ENCODE peak calls at places on chromosome 16, in six cellular contexts. A, S, L, Q, K and X are unnamed samples.

GRCh38 chr16:75095204-75095621 is 21.4 kb downstream of the LDHD start:
- DNase-seq in A (no peak), S (no peak), L (no peak), Q (peak), K (no peak), X (no peak)

GRCh38 chr16:8867483-8868271 is 1.1 kb downstream of the CARHSP1 start:
- DNase-seq in A (no peak), S (peak), L (peak), Q (peak), K (peak), X (peak)

GRCh38 chr16:25097304-25097988 is 14.1 kb upstream of the LCMT1 start:
- DNase-seq in A (peak), S (no peak), L (no peak), Q (no peak), K (no peak), X (no peak)

GRCh38 chr16:2779978-2780898 is 3.2 kb upstream of the ELOB start:
- DNase-seq in A (no peak), S (no peak), L (no peak), Q (peak), K (no peak), X (peak)

GRCh38 chr16:31179747-31180458 is at the start of gene FUS:
- DNase-seq in A (peak), S (peak), L (peak), Q (peak), K (peak), X (peak)

GRCh38 chr16:29678691-29679267 is at the start of gene QPRT:
- DNase-seq in A (peak), S (no peak), L (no peak), Q (peak), K (peak), X (peak)

GRCh38 chr16:48076455-48077012 is 79.3 kb downstream of the ABCC12 start:
- DNase-seq in A (peak), S (no peak), L (no peak), Q (no peak), K (no peak), X (no peak)

GRCh38 chr16:77944631-77945030 is 77.7 kb upstream of the CLEC3A start:
- DNase-seq in A (no peak), S (no peak), L (no peak), Q (no peak), K (no peak), X (no peak)

GRCh38 chr16:85028638-85029412 is 1.2 kb downstream of the KIAA0513 start:
- DNase-seq in A (peak), S (peak), L (peak), Q (peak), K (peak), X (peak)

GRCh38 chr16:65547799-65548446 is 426.1 kb upstream of the CDH11 start:
- DNase-seq in A (peak), S (no peak), L (no peak), Q (peak), K (no peak), X (no peak)

GRCh38 chr16:49471038-49471727 is 97.6 kb downstream of the C16orf78 start:
- DNase-seq in A (no peak), S (no peak), L (peak), Q (peak), K (peak), X (peak)

GRCh38 chr16:68382296-68382718 is 66.0 kb downstream of the SMPD3 start:
- DNase-seq in A (no peak), S (no peak), L (peak), Q (peak), K (peak), X (peak)

GRCh38 chr16:67571981-67572431 is 9.7 kb downstream of the CTCF start:
- DNase-seq in A (peak), S (no peak), L (no peak), Q (no peak), K (no peak), X (no peak)

GRCh38 chr16:84751241-84751640 is 51.4 kb downstream of the USP10 start:
- DNase-seq in A (no peak), S (no peak), L (no peak), Q (no peak), K (peak), X (peak)

GRCh38 chr16:23423496-23424049 is 29.4 kb downstream of the COG7 start:
- DNase-seq in A (peak), S (no peak), L (peak), Q (peak), K (peak), X (peak)

GRCh38 chr16:48022496-48022895 is 133.3 kb downstream of the ABCC12 start:
- DNase-seq in A (no peak), S (no peak), L (no peak), Q (no peak), K (no peak), X (no peak)

GRCh38 chr16:75593825-75594820 is 27.9 kb downstream of the GABARAPL2 start:
- DNase-seq in A (peak), S (no peak), L (no peak), Q (peak), K (no peak), X (no peak)

GRCh38 chr16:75385507-75386152 is 47.7 kb downstream of the CFDP1 start:
- DNase-seq in A (peak), S (no peak), L (no peak), Q (no peak), K (no peak), X (no peak)

GRCh38 chr16:84617068-84617630 is 729 bp downstream of the COTL1 start:
- DNase-seq in A (peak), S (peak), L (peak), Q (peak), K (no peak), X (peak)

GRCh38 chr16:11679250-11679649 is 11.0 kb downstream of the SNN start:
- DNase-seq in A (no peak), S (no peak), L (no peak), Q (peak), K (no peak), X (no peak)

GRCh38 chr16:81457326-81458133 is 12.9 kb downstream of the CMIP start:
- DNase-seq in A (peak), S (no peak), L (no peak), Q (peak), K (no peak), X (no peak)

GRCh38 chr16:12502671-12503070 is 301.0 kb downstream of the CPPED1 start:
- DNase-seq in A (no peak), S (no peak), L (no peak), Q (no peak), K (no peak), X (no peak)

GRCh38 chr16:9946022-9946720 is 236.1 kb downstream of the GRIN2A start:
- DNase-seq in A (no peak), S (no peak), L (no peak), Q (peak), K (no peak), X (no peak)

GRCh38 chr16:64380751-64381150 is 741.1 kb downstream of the CDH11 start:
- DNase-seq in A (no peak), S (no peak), L (no peak), Q (no peak), K (no peak), X (no peak)

GRCh38 chr16:2776500-2777139 is 460 bp downstream of the ELOB start:
- DNase-seq in A (no peak), S (no peak), L (no peak), Q (no peak), K (no peak), X (no peak)

GRCh38 chr16:50144211-50144610 is 8.9 kb upstream of the TENT4B start:
- DNase-seq in A (no peak), S (no peak), L (no peak), Q (no peak), K (no peak), X (no peak)

GRCh38 chr16:53664724-53665345 is 38.8 kb downstream of the RPGRIP1L start:
- DNase-seq in A (peak), S (no peak), L (no peak), Q (no peak), K (no peak), X (no peak)

GRCh38 chr16:57476546-57477410 is 9.5 kb downstream of the DOK4 start:
- DNase-seq in A (no peak), S (no peak), L (no peak), Q (peak), K (no peak), X (no peak)
- H3K4me3 ChIP-seq in A (no peak), S (peak), L (no peak), Q (no peak), K (no peak), X (no peak)

DNA sequence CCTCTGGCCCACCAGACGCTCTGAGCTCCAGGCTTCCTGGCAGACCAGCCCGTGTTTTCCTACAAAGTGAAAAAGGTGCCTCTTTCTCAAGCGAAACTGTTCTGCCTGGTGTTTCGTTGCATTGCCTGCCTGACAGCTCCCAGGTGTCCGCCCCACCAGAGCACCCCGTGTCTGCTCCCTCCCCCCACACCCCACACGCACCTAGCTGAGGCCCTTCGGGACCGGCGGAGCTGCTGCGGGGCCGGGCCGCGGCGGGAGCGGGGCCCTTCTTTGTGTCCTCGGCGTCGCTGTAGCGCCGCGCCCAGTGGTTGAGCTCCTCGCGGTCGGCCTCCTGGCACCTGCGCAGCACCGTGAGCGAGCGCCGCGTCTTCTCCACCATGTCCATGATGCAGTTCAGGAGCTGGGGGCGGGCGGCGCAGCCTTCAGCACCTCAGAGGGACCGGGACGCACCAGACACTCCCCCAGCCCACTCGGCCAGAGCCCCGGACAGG is 14.7 kb upstream of the PABPN1L start:
- DNase-seq in A (no peak), S (no peak), L (peak), Q (no peak), K (no peak), X (peak)
- H3K4me3 ChIP-seq in A (no peak), S (no peak), L (peak), Q (no peak), K (no peak), X (no peak)

DNA sequence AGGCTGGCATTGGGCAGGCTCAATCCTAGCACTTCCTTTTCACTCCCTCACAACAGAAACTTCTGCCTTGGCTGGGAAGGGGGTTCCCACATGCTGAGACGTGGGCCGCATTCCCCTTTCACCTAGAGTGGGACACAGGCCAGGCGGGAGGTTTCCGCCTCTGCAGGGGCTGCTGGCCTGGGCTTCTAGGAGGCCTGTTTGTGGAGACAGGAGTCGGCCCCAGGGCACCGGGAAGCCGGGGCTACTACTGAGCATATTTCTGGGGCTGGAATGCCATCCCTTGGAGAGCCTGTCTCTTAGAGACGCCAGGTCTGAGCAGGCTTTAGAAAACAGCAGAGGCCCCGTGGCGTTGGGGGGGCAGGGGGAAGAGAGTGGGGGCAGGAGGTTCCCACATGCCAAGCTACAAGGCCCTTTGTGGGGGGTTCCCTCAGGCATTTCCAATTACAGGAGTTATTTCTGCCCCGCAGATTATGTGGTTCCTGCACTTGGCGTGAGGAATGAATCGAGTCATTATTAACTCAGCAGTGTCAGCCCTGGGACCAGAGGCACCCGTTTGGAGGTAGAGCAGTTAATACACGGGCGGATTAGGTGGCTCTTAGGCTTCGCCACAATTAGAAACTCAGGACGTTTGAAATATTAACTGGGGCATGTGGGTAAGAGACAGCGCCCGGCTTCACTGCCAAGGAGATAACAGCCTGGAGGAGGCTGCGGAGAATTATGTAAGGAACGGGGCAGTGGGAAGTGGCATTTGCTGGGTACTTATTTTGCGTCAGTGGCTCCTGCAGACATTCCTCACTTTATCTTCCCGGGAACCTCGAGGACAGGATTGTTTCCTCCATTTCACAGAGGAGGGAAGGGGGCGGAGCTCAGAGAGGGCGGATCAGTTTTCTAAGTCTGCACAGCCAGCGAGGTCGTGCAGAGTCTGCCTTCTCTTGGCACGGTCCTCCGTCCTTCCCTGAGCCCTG is 162.5 kb downstream of the MAF start:
- DNase-seq in A (no peak), S (no peak), L (no peak), Q (peak), K (no peak), X (no peak)
- H3K4me3 ChIP-seq in A (no peak), S (no peak), L (no peak), Q (no peak), K (no peak), X (no peak)

GRCh38 chr16:27449434-27450188 is 47.6 kb downstream of the IL21R start:
- DNase-seq in A (no peak), S (peak), L (peak), Q (no peak), K (no peak), X (peak)
- H3K4me3 ChIP-seq in A (no peak), S (peak), L (no peak), Q (no peak), K (no peak), X (no peak)

DNA sequence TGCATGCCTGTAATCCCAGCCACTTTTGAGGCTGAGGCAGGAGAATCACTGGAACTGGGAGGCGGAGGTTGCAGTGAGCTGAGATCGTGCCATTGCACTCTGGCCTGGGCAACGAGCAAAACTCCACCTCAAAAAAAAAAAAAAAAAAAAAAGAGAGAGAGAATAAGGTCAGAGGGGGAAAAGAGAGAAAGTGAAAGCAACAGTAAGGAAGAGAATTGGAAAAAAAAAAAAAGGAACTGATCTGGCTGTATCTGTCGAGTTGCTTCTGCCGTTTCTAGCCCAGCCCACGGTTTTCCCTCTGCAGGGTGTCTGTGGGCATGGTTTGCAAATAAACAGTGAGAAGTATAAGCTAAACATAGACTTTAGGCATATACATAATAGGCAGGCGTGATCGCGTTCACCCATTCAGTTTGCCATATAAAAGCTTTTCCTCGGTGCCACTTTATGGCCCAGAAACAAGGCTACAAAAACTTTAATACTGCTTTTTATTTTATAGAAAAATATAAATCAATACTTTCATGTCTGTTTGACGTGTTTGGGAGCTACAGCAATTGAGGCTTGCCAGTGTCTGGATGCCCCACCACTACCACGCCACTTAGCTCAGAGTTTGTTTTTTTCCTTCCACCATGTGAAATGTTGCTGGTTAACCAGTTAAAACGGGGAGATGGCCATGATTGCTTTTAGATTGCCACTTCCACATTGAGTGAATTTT is 436.7 kb downstream of the MAF start:
- DNase-seq in A (no peak), S (peak), L (no peak), Q (no peak), K (no peak), X (peak)
- H3K4me3 ChIP-seq in A (no peak), S (no peak), L (peak), Q (no peak), K (no peak), X (no peak)

GRCh38 chr16:19135896-19136438 is 22.2 kb downstream of the ITPRIPL2 start:
- DNase-seq in A (peak), S (no peak), L (peak), Q (peak), K (peak), X (peak)
- H3K4me3 ChIP-seq in A (no peak), S (no peak), L (no peak), Q (peak), K (no peak), X (no peak)

GRCh38 chr16:70746708-70747424 is 54.1 kb downstream of the VAC14 start:
- DNase-seq in A (peak), S (peak), L (peak), Q (no peak), K (peak), X (peak)
- H3K4me3 ChIP-seq in A (no peak), S (no peak), L (no peak), Q (no peak), K (no peak), X (no peak)

DNA sequence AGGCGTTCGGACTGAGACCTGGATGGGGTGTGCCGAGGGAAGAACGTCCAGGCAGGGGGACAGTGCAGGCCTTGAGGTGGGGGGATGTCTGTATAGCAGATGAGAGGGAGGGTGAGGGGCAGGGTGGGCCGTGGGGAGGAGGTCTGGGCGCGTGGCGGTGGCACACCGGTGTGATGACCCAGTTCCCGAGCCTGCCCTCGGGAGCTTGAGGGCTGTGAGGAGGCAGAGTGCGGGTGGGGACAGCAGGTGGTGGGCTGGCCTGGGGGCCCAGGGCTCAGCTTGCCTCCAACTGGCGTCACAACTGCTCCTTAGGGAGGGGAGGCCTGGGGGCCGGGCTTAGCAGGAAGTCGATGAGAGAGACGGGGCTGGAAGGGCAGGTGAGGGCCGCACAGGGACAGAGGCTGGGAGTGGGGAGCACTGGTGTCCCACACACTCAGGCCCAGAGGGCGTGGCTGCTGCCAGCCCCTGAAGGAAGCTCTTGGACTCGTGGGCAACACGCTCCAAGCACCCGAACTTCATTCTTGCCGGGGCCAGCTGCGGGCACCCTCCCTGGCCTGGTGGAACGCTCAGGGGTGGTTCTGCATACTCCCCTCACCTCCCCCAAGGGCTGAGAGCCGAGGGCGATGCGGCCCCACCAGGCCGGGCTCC is 6.5 kb downstream of the CACNA1H start:
- DNase-seq in A (no peak), S (no peak), L (no peak), Q (no peak), K (no peak), X (no peak)
- H3K4me3 ChIP-seq in A (no peak), S (no peak), L (no peak), Q (no peak), K (no peak), X (no peak)